ENCODE peak calls at places on chromosomes 5 and 9, in seven cellular contexts. One of them, this sample, is unnamed.

GRCh38 chr5:157761690-157762611 is 18.4 kb downstream of the LSM11 start:
- DNase-seq in GM12878: no peak
- DNase-seq in HCT116: peak; percentile 35
- DNase-seq in endothelial cell of umbilical vein: peak; percentile 67
- DNase-seq in K562: peak; percentile 62
- DNase-seq in GM23338: peak; percentile 88
- DNase-seq in HepG2: peak; percentile 60
- DNase-seq in this sample: peak; percentile 68

GRCh38 chr5:77546-77945 is 14.4 kb upstream of the PLEKHG4B start:
- DNase-seq in GM12878: no peak
- DNase-seq in HCT116: no peak
- DNase-seq in endothelial cell of umbilical vein: no peak
- DNase-seq in K562: no peak
- DNase-seq in GM23338: no peak
- DNase-seq in HepG2: no peak
- DNase-seq in this sample: no peak

GRCh38 chr9:20980713-20981481 is 50.5 kb downstream of the HACD4 start:
- DNase-seq in GM12878: peak; percentile 33
- DNase-seq in HCT116: no peak
- DNase-seq in endothelial cell of umbilical vein: peak; percentile 54
- DNase-seq in K562: no peak
- DNase-seq in GM23338: no peak
- DNase-seq in HepG2: no peak
- DNase-seq in this sample: no peak

GRCh38 chr5:173891367-173891766 is 3.2 kb downstream of the CPEB4 start:
- DNase-seq in GM12878: no peak
- DNase-seq in HCT116: no peak
- DNase-seq in endothelial cell of umbilical vein: no peak
- DNase-seq in K562: no peak
- DNase-seq in GM23338: no peak
- DNase-seq in HepG2: no peak
- DNase-seq in this sample: no peak

GRCh38 chr9:78235296-78235770 is 542 bp upstream of the CEP78 start:
- DNase-seq in GM12878: no peak
- DNase-seq in HCT116: no peak
- DNase-seq in endothelial cell of umbilical vein: peak; percentile 55
- DNase-seq in K562: no peak
- DNase-seq in GM23338: no peak
- DNase-seq in HepG2: no peak
- DNase-seq in this sample: no peak

GRCh38 chr5:136023935-136024645 is 4.7 kb upstream of the TGFBI start:
- DNase-seq in GM12878: no peak
- DNase-seq in HCT116: no peak
- DNase-seq in endothelial cell of umbilical vein: no peak
- DNase-seq in K562: no peak
- DNase-seq in GM23338: no peak
- DNase-seq in HepG2: no peak
- DNase-seq in this sample: no peak

GRCh38 chr9:131636593-131636992 is 91.3 kb downstream of the PRRT1B start:
- DNase-seq in GM12878: no peak
- DNase-seq in HCT116: no peak
- DNase-seq in endothelial cell of umbilical vein: peak; percentile 48
- DNase-seq in K562: peak; percentile 87
- DNase-seq in GM23338: no peak
- DNase-seq in HepG2: no peak
- DNase-seq in this sample: no peak

GRCh38 chr9:133539434-133539833 is 4.9 kb downstream of the ADAMTSL2 start:
- DNase-seq in GM12878: no peak
- DNase-seq in HCT116: no peak
- DNase-seq in endothelial cell of umbilical vein: no peak
- DNase-seq in K562: peak; percentile 45
- DNase-seq in GM23338: peak; percentile 54
- DNase-seq in HepG2: no peak
- DNase-seq in this sample: no peak

GRCh38 chr5:160507181-160507811 is 85.6 kb downstream of the PTTG1 start:
- DNase-seq in GM12878: no peak
- DNase-seq in HCT116: no peak
- DNase-seq in endothelial cell of umbilical vein: no peak
- DNase-seq in K562: no peak
- DNase-seq in GM23338: no peak
- DNase-seq in HepG2: no peak
- DNase-seq in this sample: no peak

GRCh38 chr9:126522957-126523356 is 90.8 kb upstream of the LMX1B start:
- DNase-seq in GM12878: no peak
- DNase-seq in HCT116: no peak
- DNase-seq in endothelial cell of umbilical vein: no peak
- DNase-seq in K562: no peak
- DNase-seq in GM23338: no peak
- DNase-seq in HepG2: no peak
- DNase-seq in this sample: no peak

GRCh38 chr5:51214736-51215135 is 168.5 kb upstream of the ISL1 start:
- DNase-seq in GM12878: no peak
- DNase-seq in HCT116: no peak
- DNase-seq in endothelial cell of umbilical vein: no peak
- DNase-seq in K562: no peak
- DNase-seq in GM23338: no peak
- DNase-seq in HepG2: no peak
- DNase-seq in this sample: no peak

GRCh38 chr9:27368317-27368985 is 71.5 kb upstream of the EQTN start:
- DNase-seq in GM12878: no peak
- DNase-seq in HCT116: no peak
- DNase-seq in endothelial cell of umbilical vein: no peak
- DNase-seq in K562: no peak
- DNase-seq in GM23338: no peak
- DNase-seq in HepG2: no peak
- DNase-seq in this sample: no peak

GRCh38 chr9:114339130-114339908 is 9.7 kb downstream of the ORM2 start:
- DNase-seq in GM12878: peak; percentile 46
- DNase-seq in HCT116: no peak
- DNase-seq in endothelial cell of umbilical vein: peak; percentile 29
- DNase-seq in K562: peak; percentile 86
- DNase-seq in GM23338: peak; percentile 79
- DNase-seq in HepG2: peak; percentile 35
- DNase-seq in this sample: no peak

GRCh38 chr9:107615325-107615724 is 125.8 kb upstream of the KLF4 start:
- DNase-seq in GM12878: no peak
- DNase-seq in HCT116: no peak
- DNase-seq in endothelial cell of umbilical vein: no peak
- DNase-seq in K562: no peak
- DNase-seq in GM23338: no peak
- DNase-seq in HepG2: no peak
- DNase-seq in this sample: no peak

GRCh38 chr9:109251776-109252106 is 69.1 kb downstream of the EPB41L4B start:
- DNase-seq in GM12878: no peak
- DNase-seq in HCT116: no peak
- DNase-seq in endothelial cell of umbilical vein: no peak
- DNase-seq in K562: no peak
- DNase-seq in GM23338: no peak
- DNase-seq in HepG2: no peak
- DNase-seq in this sample: no peak

GRCh38 chr9:109249615-109250014 is 71.2 kb downstream of the EPB41L4B start:
- DNase-seq in GM12878: no peak
- DNase-seq in HCT116: no peak
- DNase-seq in endothelial cell of umbilical vein: no peak
- DNase-seq in K562: no peak
- DNase-seq in GM23338: peak; percentile 78
- DNase-seq in HepG2: no peak
- DNase-seq in this sample: no peak

GRCh38 chr9:109250311-109250741 is 70.5 kb downstream of the EPB41L4B start:
- DNase-seq in GM12878: no peak
- DNase-seq in HCT116: no peak
- DNase-seq in endothelial cell of umbilical vein: no peak
- DNase-seq in K562: no peak
- DNase-seq in GM23338: no peak
- DNase-seq in HepG2: peak; percentile 70
- DNase-seq in this sample: no peak

GRCh38 chr9:109251080-109251775 is 69.6 kb downstream of the EPB41L4B start:
- DNase-seq in GM12878: no peak
- DNase-seq in HCT116: no peak
- DNase-seq in endothelial cell of umbilical vein: peak; percentile 92
- DNase-seq in K562: peak; percentile 20
- DNase-seq in GM23338: no peak
- DNase-seq in HepG2: peak; percentile 97
- DNase-seq in this sample: no peak

DNA sequence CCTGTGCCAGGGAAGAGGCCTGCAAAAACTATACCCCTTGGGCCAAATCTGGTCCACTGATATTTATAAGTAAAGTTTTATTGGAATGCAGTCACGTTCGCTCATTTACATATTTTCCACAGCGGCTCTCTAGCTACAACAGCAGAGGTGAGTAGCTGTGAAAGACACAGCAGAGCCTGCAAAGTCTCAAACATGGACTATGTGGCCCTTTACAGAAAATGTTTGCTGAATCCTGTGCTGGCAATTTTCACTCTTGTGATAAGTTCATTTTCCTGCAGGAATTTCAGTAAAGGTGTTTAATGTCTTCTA is 70.1 kb downstream of the EPB41L4B start:
- DNase-seq in GM12878: no peak
- DNase-seq in HCT116: no peak
- DNase-seq in endothelial cell of umbilical vein: no peak
- DNase-seq in K562: no peak
- DNase-seq in GM23338: no peak
- DNase-seq in HepG2: no peak
- DNase-seq in this sample: no peak
- H3K27ac ChIP-seq in GM12878: no peak overlapping the region
- H3K27ac ChIP-seq in HCT116: no peak overlapping the region
- H3K27ac ChIP-seq in endothelial cell of umbilical vein: peak overlapping the region; percentile 14
- H3K27ac ChIP-seq in K562: no peak overlapping the region
- H3K27ac ChIP-seq in GM23338: no peak overlapping the region
- H3K27ac ChIP-seq in HepG2: peak overlapping the region; percentile 90
- H3K27ac ChIP-seq in this sample: no peak overlapping the region

DNA sequence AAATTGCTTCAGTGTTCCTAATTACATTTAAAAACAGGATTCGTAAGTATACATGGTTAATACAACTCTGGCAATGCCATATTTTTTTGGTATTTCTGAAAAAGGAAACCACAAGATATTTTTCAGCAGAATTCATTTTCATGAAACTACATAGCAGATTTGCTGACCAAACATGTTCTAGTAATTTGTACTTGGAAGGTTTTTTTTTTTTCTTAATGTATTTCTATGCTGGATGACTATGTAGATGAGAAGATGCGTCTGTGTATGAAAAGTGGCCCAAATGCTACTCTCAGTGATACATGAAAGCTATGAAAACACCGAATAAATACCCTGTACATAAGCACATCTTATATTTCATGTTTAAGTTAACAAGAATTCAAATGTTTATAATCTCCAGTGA is 400.9 kb upstream of the CYLC2 start:
- DNase-seq in GM12878: no peak
- DNase-seq in HCT116: no peak
- DNase-seq in endothelial cell of umbilical vein: no peak
- DNase-seq in K562: no peak
- DNase-seq in GM23338: no peak
- DNase-seq in HepG2: no peak
- DNase-seq in this sample: peak; percentile 20
- TF ChIP-seq EZH2 in GM12878: no peak
- TF ChIP-seq EZH2 in HCT116: no peak
- TF ChIP-seq EZH2 in endothelial cell of umbilical vein: no peak
- TF ChIP-seq EZH2 in K562: no peak
- TF ChIP-seq EZH2 in GM23338: no peak
- TF ChIP-seq EZH2 in HepG2: no peak
- TF ChIP-seq EZH2 in this sample: no peak

DNA sequence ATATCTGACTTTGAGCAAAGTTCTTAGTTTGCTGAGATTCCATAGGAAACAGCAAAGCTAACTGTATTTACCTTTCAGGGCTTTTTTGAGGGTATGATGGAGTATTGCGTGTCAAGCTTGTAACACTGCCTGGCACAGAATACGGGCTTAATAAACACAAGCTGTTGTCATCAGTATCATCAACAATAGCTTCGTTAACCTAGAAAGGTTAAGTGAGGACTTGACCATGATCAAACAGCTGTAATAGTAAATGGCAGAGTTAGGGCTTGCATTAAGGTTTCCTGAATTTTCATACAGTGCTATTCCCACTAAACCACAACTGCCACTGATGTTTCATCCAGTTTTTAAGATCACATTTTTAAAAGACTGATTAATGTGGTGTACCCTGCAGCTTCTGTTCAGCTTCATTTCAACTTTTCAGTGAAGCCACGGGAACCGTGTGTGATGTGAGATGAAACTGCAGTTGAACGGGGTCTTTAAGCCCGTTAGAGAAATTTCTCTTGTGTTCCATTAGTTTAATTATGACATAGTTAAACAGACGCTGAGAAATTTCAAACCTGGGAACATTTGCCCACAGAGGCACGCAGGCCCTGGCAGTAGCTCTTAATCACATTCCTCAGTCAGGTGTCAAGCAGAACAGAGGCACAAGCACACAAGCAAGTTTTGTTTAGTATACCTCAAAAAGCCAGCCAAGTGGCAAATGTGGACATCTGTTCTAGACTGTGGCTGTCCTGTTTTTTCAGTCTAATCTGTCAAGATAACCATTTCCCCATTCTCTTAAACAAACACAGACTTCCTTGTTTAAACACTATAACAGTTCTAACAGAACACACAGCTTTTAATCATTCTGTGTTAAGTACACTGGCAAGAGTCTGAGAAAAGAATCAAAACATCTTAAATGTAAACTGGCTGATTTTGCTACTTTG is 147.1 kb downstream of the ZNF608 start:
- DNase-seq in GM12878: peak; percentile 13
- DNase-seq in HCT116: no peak
- DNase-seq in endothelial cell of umbilical vein: peak; percentile 98
- DNase-seq in K562: no peak
- DNase-seq in GM23338: no peak
- DNase-seq in HepG2: peak; percentile 96
- DNase-seq in this sample: no peak
- TF ChIP-seq POLR2AphosphoS5 in GM12878: no peak
- TF ChIP-seq POLR2AphosphoS5 in HCT116: no peak
- TF ChIP-seq POLR2AphosphoS5 in endothelial cell of umbilical vein: peak; percentile 88
- TF ChIP-seq POLR2AphosphoS5 in K562: no peak
- TF ChIP-seq POLR2AphosphoS5 in GM23338: no peak
- TF ChIP-seq POLR2AphosphoS5 in HepG2: no peak
- TF ChIP-seq POLR2AphosphoS5 in this sample: no peak

GRCh38 chr9:128862401-128862851 is 19.3 kb downstream of the KYAT1 start:
- DNase-seq in GM12878: no peak
- DNase-seq in HCT116: no peak
- DNase-seq in endothelial cell of umbilical vein: no peak
- DNase-seq in K562: no peak
- DNase-seq in GM23338: no peak
- DNase-seq in HepG2: no peak
- DNase-seq in this sample: no peak
- H3K27ac ChIP-seq in GM12878: no peak overlapping the region
- H3K27ac ChIP-seq in HCT116: no peak overlapping the region
- H3K27ac ChIP-seq in endothelial cell of umbilical vein: no peak overlapping the region
- H3K27ac ChIP-seq in K562: no peak overlapping the region
- H3K27ac ChIP-seq in GM23338: no peak overlapping the region
- H3K27ac ChIP-seq in HepG2: no peak overlapping the region
- H3K27ac ChIP-seq in this sample: no peak overlapping the region